ENCODE peak calls at places on chromosomes 7 and 10, in four cellular contexts. V, Z, X and G are unnamed samples.

GRCh38 chr7:40720401-40720800 is 585.6 kb downstream of the SUGCT start:
- DNase-seq in X (peak), V (no peak), Z (no peak), G (no peak)

GRCh38 chr7:473211-473734 is 46.4 kb downstream of the PDGFA start:
- DNase-seq in Z (no peak), V (no peak), X (no peak), G (no peak)

GRCh38 chr7:142796001-142796500 is 25.3 kb downstream of the PRSS2 start:
- DNase-seq in X (no peak), V (peak), Z (no peak), G (peak)

GRCh38 chr7:74256446-74257408 is 2.5 kb upstream of the RFC2 start:
- DNase-seq in Z (no peak), V (no peak), X (peak), G (no peak)

GRCh38 chr10:96690755-96691730 is 29.3 kb downstream of the PIK3AP1 start:
- DNase-seq in X (peak), V (no peak), Z (no peak), G (no peak)

GRCh38 chr7:91046322-91047088 is 217.7 kb upstream of the FZD1 start:
- DNase-seq in V (no peak), Z (no peak), X (peak), G (no peak)

GRCh38 chr10:33094263-33095051 is 136.4 kb upstream of the ITGB1 start:
- DNase-seq in Z (no peak), V (no peak), X (no peak), G (no peak)

GRCh38 chr7:44912775-44913347 is 27.5 kb upstream of the PURB start:
- DNase-seq in X (no peak), V (peak), Z (no peak), G (peak)

GRCh38 chr7:2209146-2209960 is 23.4 kb downstream of the MAD1L1 start:
- DNase-seq in Z (peak), X (peak), V (peak), G (peak)

GRCh38 chr10:62019013-62019684 is 117.7 kb downstream of the ARID5B start:
- DNase-seq in V (no peak), Z (no peak), X (no peak), G (no peak)

GRCh38 chr7:73995821-73996511 is 32.0 kb upstream of the ELN start:
- DNase-seq in V (no peak), Z (no peak), X (no peak), G (no peak)

GRCh38 chr10:101507241-101507640 is 80.8 kb downstream of the POLL start:
- DNase-seq in V (no peak), X (no peak), Z (no peak), G (no peak)

GRCh38 chr10:1190791-1191490 is 134.8 kb downstream of the WDR37 start:
- DNase-seq in V (no peak), X (no peak), Z (no peak), G (no peak)

GRCh38 chr7:20170626-20171025 is 46.6 kb downstream of the MACC1 start:
- DNase-seq in V (no peak), Z (no peak), X (peak), G (no peak)

GRCh38 chr7:30241767-30242166 is 42.6 kb upstream of the ZNRF2 start:
- DNase-seq in V (no peak), X (no peak), Z (no peak), G (no peak)

GRCh38 chr10:52774600-52775106 is 2.1 kb upstream of the MBL2 start:
- DNase-seq in Z (no peak), X (no peak), V (no peak), G (no peak)

GRCh38 chr7:51142741-51143390 is 173.7 kb downstream of the COBL start:
- DNase-seq in V (no peak), X (no peak), Z (no peak), G (no peak)

GRCh38 chr10:102152545-102152890 is 329 bp downstream of the NOLC1 start:
- DNase-seq in Z (no peak), X (peak), V (no peak), G (no peak)

GRCh38 chr10:23442936-23443335 is 4.1 kb downstream of the OTUD1 start:
- DNase-seq in X (peak), V (no peak), Z (no peak), G (no peak)

GRCh38 chr7:124101173-124101768 is 68.4 kb upstream of the TMEM229A start:
- DNase-seq in V (peak), X (peak), Z (no peak), G (no peak)

GRCh38 chr7:152313879-152314604 is 121.8 kb downstream of the KMT2C start:
- DNase-seq in V (no peak), X (peak), Z (no peak), G (no peak)

GRCh38 chr10:31961675-31962074 is 33.0 kb upstream of the ARHGAP12 start:
- DNase-seq in X (peak), V (no peak), Z (no peak), G (no peak)

GRCh38 chr10:76086571-76087260 is 655.3 kb downstream of the LRMDA start:
- DNase-seq in V (peak), X (peak), Z (no peak), G (peak)

GRCh38 chr7:111362660-111363059 is 199.6 kb downstream of the IMMP2L start:
- DNase-seq in X (peak), Z (no peak), V (peak), G (no peak)

GRCh38 chr10:78777466-78778256 is 291.1 kb upstream of the ZMIZ1 start:
- DNase-seq in V (peak), Z (no peak), X (peak), G (no peak)

GRCh38 chr7:45067582-45067981 is 21.2 kb downstream of the NACAD start:
- DNase-seq in Z (no peak), X (no peak), V (no peak), G (no peak)

GRCh38 chr10:129005080-129005479 is 462.0 kb upstream of the MGMT start:
- DNase-seq in X (no peak), Z (no peak), V (no peak), G (no peak)

GRCh38 chr10:88687853-88688467 is 18.1 kb upstream of the LIPK start:
- DNase-seq in V (peak), X (peak), Z (no peak), G (no peak)

GRCh38 chr7:35286422-35286821 is 32.5 kb upstream of the TBX20 start:
- DNase-seq in Z (no peak), X (peak), V (no peak), G (no peak)

GRCh38 chr7:100483101-100483727 is 513 bp upstream of the NYAP1 start:
- DNase-seq in Z (no peak), X (peak), V (peak), G (peak)

GRCh38 chr10:31664803-31665202 is 263.8 kb downstream of the ARHGAP12 start:
- DNase-seq in V (no peak), Z (no peak), X (no peak), G (no peak)

GRCh38 chr7:140601566-140602174 is 38.9 kb downstream of the DENND2A start:
- DNase-seq in V (no peak), Z (no peak), X (no peak), G (no peak)

GRCh38 chr7:22052650-22053336 is 107.1 kb upstream of the CDCA7L start:
- DNase-seq in Z (no peak), X (no peak), V (no peak), G (no peak)

GRCh38 chr10:20768849-20769248 is 128.3 kb downstream of the NEBL start:
- DNase-seq in X (no peak), Z (no peak), V (peak), G (no peak)

GRCh38 chr10:43409385-43410109 is 561 bp upstream of the HNRNPF start:
- DNase-seq in V (no peak), X (no peak), Z (no peak), G (no peak)

GRCh38 chr10:85612833-85613232 is 753.8 kb downstream of the GRID1 start:
- DNase-seq in V (peak), Z (no peak), X (no peak), G (peak)

GRCh38 chr10:103764296-103765088 is 90.9 kb downstream of the SH3PXD2A start:
- DNase-seq in X (no peak), Z (no peak), V (no peak), G (no peak)

GRCh38 chr10:87935290-87936141 is 72.1 kb downstream of the PTEN start:
- DNase-seq in X (peak), V (peak), Z (no peak), G (no peak)

DNA sequence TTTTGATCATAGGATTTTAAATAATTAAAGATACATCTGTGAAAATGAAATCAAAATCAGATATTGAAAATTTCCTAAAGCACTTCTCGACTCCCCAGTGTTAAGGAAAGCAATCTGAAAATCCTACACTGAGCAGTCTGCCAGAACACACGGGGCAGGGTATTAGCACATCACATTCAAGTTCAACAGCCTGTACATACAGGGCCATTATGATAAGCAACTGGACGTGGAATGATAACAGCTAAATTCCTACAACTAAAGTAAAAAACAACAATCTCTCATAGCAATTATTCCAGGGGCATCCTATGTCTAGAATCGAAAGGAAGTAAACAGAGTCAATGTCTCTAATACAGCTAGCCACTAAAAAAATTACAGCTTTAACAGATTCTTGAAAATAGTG is 31.7 kb downstream of the TRDMT1 start:
- DNase-seq in Z (no peak), V (no peak), X (no peak), G (no peak)
- H4K5ac ChIP-seq in Z (no peak), V (no peak), X (no peak), G (no peak)

GRCh38 chr10:93379366-93380042 is 102.6 kb downstream of the MYOF start:
- DNase-seq in V (no peak), Z (no peak), X (peak), G (no peak)

GRCh38 chr10:93378039-93378438 is 104.1 kb downstream of the MYOF start:
- DNase-seq in V (no peak), X (no peak), Z (no peak), G (no peak)

GRCh38 chr10:93380043-93380565 is 102.0 kb downstream of the MYOF start:
- DNase-seq in X (no peak), V (no peak), Z (no peak), G (no peak)

GRCh38 chr10:93376372-93377296 is 105.5 kb downstream of the MYOF start:
- DNase-seq in X (peak), V (peak), Z (no peak), G (peak)
- H4K8ac ChIP-seq in X (peak), V (no peak), Z (no peak), G (no peak)

GRCh38 chr10:119415536-119416527 is 126.7 kb downstream of the RGS10 start:
- DNase-seq in V (no peak), X (no peak), Z (no peak), G (no peak)
- H4K5ac ChIP-seq in V (no peak), X (peak), Z (no peak), G (no peak)

DNA sequence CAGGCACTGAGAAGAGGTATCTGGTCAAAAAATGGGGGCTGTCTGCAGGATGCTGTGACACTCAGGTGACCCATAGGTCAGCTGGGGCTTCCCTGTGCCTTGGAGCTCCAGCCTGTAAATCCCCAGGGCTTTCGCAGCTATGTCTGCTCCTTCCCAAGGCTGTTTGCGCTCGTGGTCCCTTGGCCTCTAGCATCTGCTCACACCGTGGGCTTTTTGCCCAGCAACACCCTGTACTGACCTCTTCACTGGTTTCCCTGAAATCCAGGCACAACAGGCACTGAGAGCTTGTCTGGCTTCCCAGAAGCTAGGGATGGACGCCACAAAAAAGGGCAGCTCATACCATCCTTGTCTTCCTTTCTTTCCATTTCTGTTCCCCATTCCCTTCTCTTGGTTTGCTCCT is 280.3 kb upstream of the HABP2 start:
- DNase-seq in X (no peak), Z (no peak), V (no peak), G (no peak)
- H4K8ac ChIP-seq in X (no peak), Z (no peak), V (no peak), G (no peak)

GRCh38 chr10:65500716-65501115 is 1425.1 kb upstream of the LRRTM3 start:
- DNase-seq in V (no peak), Z (no peak), X (no peak), G (no peak)
- H4K5ac ChIP-seq in V (no peak), Z (no peak), X (no peak), G (no peak)

GRCh38 chr10:90916392-90917110 is 4.3 kb downstream of the ANKRD1 start:
- DNase-seq in X (no peak), Z (no peak), V (no peak), G (no peak)

GRCh38 chr10:90915141-90916075 is 5.5 kb downstream of the ANKRD1 start:
- DNase-seq in V (no peak), X (no peak), Z (no peak), G (no peak)

GRCh38 chr10:90917968-90918318 is 2.9 kb downstream of the ANKRD1 start:
- DNase-seq in Z (no peak), X (no peak), V (no peak), G (no peak)

GRCh38 chr10:90919683-90920574 is 958 bp downstream of the ANKRD1 start:
- DNase-seq in Z (no peak), X (no peak), V (peak), G (no peak)

GRCh38 chr10:90917231-90917967 is 3.5 kb downstream of the ANKRD1 start:
- DNase-seq in Z (no peak), V (no peak), X (no peak), G (no peak)
- H4K8ac ChIP-seq in Z (no peak), V (no peak), X (peak), G (no peak)

GRCh38 chr7:47444376-47445098 is 137.4 kb downstream of the TNS3 start:
- DNase-seq in V (peak), X (no peak), Z (no peak), G (no peak)
- H4K5ac ChIP-seq in V (no peak), X (no peak), Z (no peak), G (no peak)

GRCh38 chr10:63672491-63672890 is 151.3 kb downstream of the REEP3 start:
- DNase-seq in Z (no peak), X (no peak), V (peak), G (no peak)
- H4K8ac ChIP-seq in Z (no peak), X (no peak), V (no peak), G (no peak)

DNA sequence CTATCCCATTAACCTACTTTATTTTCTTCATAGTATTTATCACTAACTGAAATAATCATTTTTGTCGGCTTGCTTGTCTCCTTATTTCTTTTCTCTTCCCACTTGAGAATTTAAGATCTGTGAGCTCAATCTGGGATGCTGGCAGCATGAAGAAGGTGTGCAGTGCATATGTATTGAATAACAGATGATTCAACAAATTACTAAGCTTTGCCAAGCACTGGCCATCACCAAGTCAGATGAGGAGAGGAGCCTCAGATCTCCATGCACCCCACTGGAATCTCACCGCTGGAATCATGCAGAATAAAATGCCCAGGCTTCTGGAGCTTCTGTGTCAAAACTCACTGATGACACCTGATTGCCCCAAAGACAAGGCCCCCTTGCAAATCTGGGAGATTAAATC is 47.6 kb upstream of the PPP1R3C start:
- DNase-seq in Z (no peak), X (peak), V (no peak), G (no peak)
- H4K5ac ChIP-seq in Z (no peak), X (no peak), V (no peak), G (no peak)

GRCh38 chr7:102431617-102432298 is 1.6 kb upstream of the ORAI2 start:
- DNase-seq in Z (no peak), X (no peak), V (peak), G (peak)

GRCh38 chr7:102432476-102433318 is 678 bp upstream of the ORAI2 start:
- DNase-seq in X (no peak), Z (no peak), V (no peak), G (peak)

GRCh38 chr7:102436123-102436522 is 2.7 kb downstream of the ORAI2 start:
- DNase-seq in X (no peak), Z (no peak), V (no peak), G (no peak)

GRCh38 chr7:102434039-102434481 is 685 bp downstream of the ORAI2 start:
- DNase-seq in X (peak), Z (no peak), V (no peak), G (no peak)

GRCh38 chr7:102433319-102434038 is at the start of gene ORAI2:
- DNase-seq in Z (no peak), V (peak), X (peak), G (peak)
- H4K8ac ChIP-seq in Z (peak), V (peak), X (peak), G (no peak)